ENCODE peak calls at places on chromosome 7, in ten cellular contexts. One of them, this sample, is unnamed.

GRCh38 chr7:945147-945555 is 9.3 kb downstream of the ADAP1 start:
- DNase-seq in body of pancreas: no peak
- DNase-seq in brain microvascular endothelial cell: no peak
- DNase-seq in Jurkat, Clone E6-1: no peak
- DNase-seq in fibroblast of pulmonary artery: no peak
- DNase-seq in astrocyte of the spinal cord: no peak
- DNase-seq in skeletal muscle cell: no peak
- DNase-seq in GM23248: no peak
- DNase-seq in hepatocyte: no peak
- DNase-seq in CD8-positive, alpha-beta T cell: no peak
- DNase-seq in this sample: no peak

GRCh38 chr7:137846588-137847417 is at the start of gene DGKI:
- DNase-seq in body of pancreas: no peak
- DNase-seq in brain microvascular endothelial cell: no peak
- DNase-seq in hepatocyte: peak; percentile 30
- DNase-seq in GM23248: peak; percentile 70
- DNase-seq in fibroblast of pulmonary artery: no peak
- DNase-seq in CD8-positive, alpha-beta T cell: no peak
- DNase-seq in astrocyte of the spinal cord: no peak
- DNase-seq in skeletal muscle cell: no peak
- DNase-seq in Jurkat, Clone E6-1: no peak
- DNase-seq in this sample: peak; percentile 27

GRCh38 chr7:100826546-100827329 is 585 bp downstream of the EPHB4 start:
- DNase-seq in GM23248: no peak
- DNase-seq in body of pancreas: no peak
- DNase-seq in hepatocyte: no peak
- DNase-seq in brain microvascular endothelial cell: peak; percentile 7
- DNase-seq in CD8-positive, alpha-beta T cell: no peak
- DNase-seq in skeletal muscle cell: no peak
- DNase-seq in astrocyte of the spinal cord: no peak
- DNase-seq in fibroblast of pulmonary artery: no peak
- DNase-seq in Jurkat, Clone E6-1: no peak
- DNase-seq in this sample: no peak

GRCh38 chr7:132751282-132751647 is 175.0 kb upstream of the PLXNA4 start:
- DNase-seq in hepatocyte: no peak
- DNase-seq in GM23248: no peak
- DNase-seq in skeletal muscle cell: no peak
- DNase-seq in astrocyte of the spinal cord: no peak
- DNase-seq in body of pancreas: no peak
- DNase-seq in CD8-positive, alpha-beta T cell: no peak
- DNase-seq in fibroblast of pulmonary artery: no peak
- DNase-seq in Jurkat, Clone E6-1: no peak
- DNase-seq in brain microvascular endothelial cell: no peak
- DNase-seq in this sample: no peak

GRCh38 chr7:151062399-151063211 is 3.2 kb downstream of the SLC4A2 start:
- DNase-seq in CD8-positive, alpha-beta T cell: no peak
- DNase-seq in fibroblast of pulmonary artery: peak; percentile 52
- DNase-seq in Jurkat, Clone E6-1: no peak
- DNase-seq in body of pancreas: peak; percentile 96
- DNase-seq in astrocyte of the spinal cord: peak; percentile 78
- DNase-seq in GM23248: peak; percentile 92
- DNase-seq in brain microvascular endothelial cell: peak; percentile 57
- DNase-seq in hepatocyte: peak; percentile 95
- DNase-seq in skeletal muscle cell: no peak
- DNase-seq in this sample: no peak

GRCh38 chr7:36955730-36956129 is 231.4 kb upstream of the AOAH start:
- DNase-seq in skeletal muscle cell: no peak
- DNase-seq in CD8-positive, alpha-beta T cell: no peak
- DNase-seq in GM23248: no peak
- DNase-seq in astrocyte of the spinal cord: no peak
- DNase-seq in body of pancreas: no peak
- DNase-seq in Jurkat, Clone E6-1: no peak
- DNase-seq in fibroblast of pulmonary artery: no peak
- DNase-seq in brain microvascular endothelial cell: no peak
- DNase-seq in hepatocyte: no peak
- DNase-seq in this sample: no peak

GRCh38 chr7:117019786-117020604 is 66.7 kb downstream of the ST7 start:
- DNase-seq in GM23248: peak; percentile 97
- DNase-seq in fibroblast of pulmonary artery: peak; percentile 97
- DNase-seq in brain microvascular endothelial cell: peak; percentile 96
- DNase-seq in Jurkat, Clone E6-1: no peak
- DNase-seq in hepatocyte: peak; percentile 88
- DNase-seq in body of pancreas: peak; percentile 62
- DNase-seq in skeletal muscle cell: peak; percentile 91
- DNase-seq in astrocyte of the spinal cord: peak; percentile 93
- DNase-seq in CD8-positive, alpha-beta T cell: no peak
- DNase-seq in this sample: no peak

GRCh38 chr7:42138691-42139090 is 98.3 kb downstream of the GLI3 start:
- DNase-seq in GM23248: no peak
- DNase-seq in skeletal muscle cell: no peak
- DNase-seq in astrocyte of the spinal cord: no peak
- DNase-seq in fibroblast of pulmonary artery: no peak
- DNase-seq in Jurkat, Clone E6-1: no peak
- DNase-seq in body of pancreas: no peak
- DNase-seq in hepatocyte: no peak
- DNase-seq in brain microvascular endothelial cell: no peak
- DNase-seq in CD8-positive, alpha-beta T cell: no peak
- DNase-seq in this sample: no peak

GRCh38 chr7:28996836-28997235 is 38.7 kb upstream of the TRIL start:
- DNase-seq in astrocyte of the spinal cord: no peak
- DNase-seq in hepatocyte: no peak
- DNase-seq in brain microvascular endothelial cell: no peak
- DNase-seq in fibroblast of pulmonary artery: no peak
- DNase-seq in Jurkat, Clone E6-1: no peak
- DNase-seq in GM23248: no peak
- DNase-seq in body of pancreas: no peak
- DNase-seq in CD8-positive, alpha-beta T cell: no peak
- DNase-seq in skeletal muscle cell: no peak
- DNase-seq in this sample: no peak

GRCh38 chr7:80287400-80288174 is 153.0 kb downstream of the GNAI1 start:
- DNase-seq in skeletal muscle cell: no peak
- DNase-seq in fibroblast of pulmonary artery: no peak
- DNase-seq in hepatocyte: no peak
- DNase-seq in Jurkat, Clone E6-1: no peak
- DNase-seq in body of pancreas: no peak
- DNase-seq in GM23248: no peak
- DNase-seq in brain microvascular endothelial cell: no peak
- DNase-seq in astrocyte of the spinal cord: no peak
- DNase-seq in CD8-positive, alpha-beta T cell: no peak
- DNase-seq in this sample: no peak

GRCh38 chr7:94374721-94375120 is 20.0 kb upstream of the COL1A2 start:
- DNase-seq in brain microvascular endothelial cell: no peak
- DNase-seq in body of pancreas: no peak
- DNase-seq in skeletal muscle cell: no peak
- DNase-seq in GM23248: peak; percentile 62
- DNase-seq in Jurkat, Clone E6-1: no peak
- DNase-seq in hepatocyte: no peak
- DNase-seq in fibroblast of pulmonary artery: peak; percentile 28
- DNase-seq in astrocyte of the spinal cord: peak; percentile 54
- DNase-seq in CD8-positive, alpha-beta T cell: no peak
- DNase-seq in this sample: no peak

GRCh38 chr7:74269757-74270277 is 15.6 kb upstream of the RFC2 start:
- DNase-seq in GM23248: peak; percentile 65
- DNase-seq in fibroblast of pulmonary artery: peak; percentile 79
- DNase-seq in CD8-positive, alpha-beta T cell: peak; percentile 67
- DNase-seq in brain microvascular endothelial cell: peak; percentile 58
- DNase-seq in skeletal muscle cell: no peak
- DNase-seq in body of pancreas: peak; percentile 73
- DNase-seq in Jurkat, Clone E6-1: peak; percentile 63
- DNase-seq in astrocyte of the spinal cord: peak; percentile 69
- DNase-seq in hepatocyte: peak; percentile 72
- DNase-seq in this sample: peak; percentile 92

GRCh38 chr7:123571684-123572083 is 14.1 kb upstream of the NDUFA5 start:
- DNase-seq in astrocyte of the spinal cord: peak; percentile 23
- DNase-seq in fibroblast of pulmonary artery: peak; percentile 10
- DNase-seq in GM23248: no peak
- DNase-seq in Jurkat, Clone E6-1: no peak
- DNase-seq in body of pancreas: no peak
- DNase-seq in hepatocyte: no peak
- DNase-seq in CD8-positive, alpha-beta T cell: no peak
- DNase-seq in brain microvascular endothelial cell: peak; percentile 47
- DNase-seq in skeletal muscle cell: no peak
- DNase-seq in this sample: no peak

GRCh38 chr7:712601-713457 is 13.7 kb upstream of the DNAAF5 start:
- DNase-seq in hepatocyte: no peak
- DNase-seq in body of pancreas: no peak
- DNase-seq in GM23248: no peak
- DNase-seq in brain microvascular endothelial cell: no peak
- DNase-seq in Jurkat, Clone E6-1: no peak
- DNase-seq in astrocyte of the spinal cord: no peak
- DNase-seq in CD8-positive, alpha-beta T cell: no peak
- DNase-seq in fibroblast of pulmonary artery: no peak
- DNase-seq in skeletal muscle cell: no peak
- DNase-seq in this sample: no peak

GRCh38 chr7:20796565-20796964 is 9.9 kb upstream of the SP8 start:
- DNase-seq in CD8-positive, alpha-beta T cell: no peak
- DNase-seq in astrocyte of the spinal cord: no peak
- DNase-seq in body of pancreas: no peak
- DNase-seq in skeletal muscle cell: no peak
- DNase-seq in brain microvascular endothelial cell: no peak
- DNase-seq in GM23248: no peak
- DNase-seq in fibroblast of pulmonary artery: no peak
- DNase-seq in hepatocyte: no peak
- DNase-seq in Jurkat, Clone E6-1: no peak
- DNase-seq in this sample: peak; percentile 19

GRCh38 chr7:20797174-20798080 is 10.7 kb upstream of the SP8 start:
- DNase-seq in brain microvascular endothelial cell: no peak
- DNase-seq in Jurkat, Clone E6-1: peak; percentile 14
- DNase-seq in GM23248: no peak
- DNase-seq in body of pancreas: peak; percentile 23
- DNase-seq in skeletal muscle cell: no peak
- DNase-seq in hepatocyte: no peak
- DNase-seq in fibroblast of pulmonary artery: no peak
- DNase-seq in astrocyte of the spinal cord: no peak
- DNase-seq in CD8-positive, alpha-beta T cell: no peak
- DNase-seq in this sample: peak; percentile 50

GRCh38 chr7:20799566-20800377 is 13.1 kb upstream of the SP8 start:
- DNase-seq in fibroblast of pulmonary artery: no peak
- DNase-seq in body of pancreas: no peak
- DNase-seq in GM23248: no peak
- DNase-seq in hepatocyte: no peak
- DNase-seq in Jurkat, Clone E6-1: no peak
- DNase-seq in brain microvascular endothelial cell: no peak
- DNase-seq in astrocyte of the spinal cord: no peak
- DNase-seq in skeletal muscle cell: no peak
- DNase-seq in CD8-positive, alpha-beta T cell: no peak
- DNase-seq in this sample: no peak

GRCh38 chr7:20798081-20798693 is 11.5 kb upstream of the SP8 start:
- DNase-seq in CD8-positive, alpha-beta T cell: no peak
- DNase-seq in hepatocyte: peak; percentile 72
- DNase-seq in GM23248: peak; percentile 58
- DNase-seq in skeletal muscle cell: no peak
- DNase-seq in brain microvascular endothelial cell: no peak
- DNase-seq in Jurkat, Clone E6-1: peak; percentile 7
- DNase-seq in astrocyte of the spinal cord: no peak
- DNase-seq in body of pancreas: peak; percentile 68
- DNase-seq in fibroblast of pulmonary artery: no peak
- DNase-seq in this sample: peak; percentile 69

GRCh38 chr7:20798694-20799121 is 12.0 kb upstream of the SP8 start:
- DNase-seq in brain microvascular endothelial cell: no peak
- DNase-seq in GM23248: no peak
- DNase-seq in astrocyte of the spinal cord: no peak
- DNase-seq in fibroblast of pulmonary artery: no peak
- DNase-seq in Jurkat, Clone E6-1: no peak
- DNase-seq in body of pancreas: no peak
- DNase-seq in skeletal muscle cell: no peak
- DNase-seq in hepatocyte: no peak
- DNase-seq in CD8-positive, alpha-beta T cell: no peak
- DNase-seq in this sample: no peak
- H3K4me3 ChIP-seq in brain microvascular endothelial cell: no peak overlapping the region
- H3K4me3 ChIP-seq in GM23248: peak overlapping the region; percentile 63
- H3K4me3 ChIP-seq in astrocyte of the spinal cord: no peak overlapping the region
- H3K4me3 ChIP-seq in fibroblast of pulmonary artery: no peak overlapping the region
- H3K4me3 ChIP-seq in Jurkat, Clone E6-1: no peak overlapping the region
- H3K4me3 ChIP-seq in body of pancreas: no peak overlapping the region
- H3K4me3 ChIP-seq in skeletal muscle cell: peak overlapping the region; percentile 50
- H3K4me3 ChIP-seq in hepatocyte: no peak overlapping the region
- H3K4me3 ChIP-seq in CD8-positive, alpha-beta T cell: no peak overlapping the region
- H3K4me3 ChIP-seq in this sample: peak overlapping the region; percentile 60

GRCh38 chr7:88090671-88091070 is 129.2 kb downstream of the SRI start:
- DNase-seq in astrocyte of the spinal cord: peak; percentile 12
- DNase-seq in hepatocyte: no peak
- DNase-seq in skeletal muscle cell: no peak
- DNase-seq in Jurkat, Clone E6-1: no peak
- DNase-seq in fibroblast of pulmonary artery: no peak
- DNase-seq in GM23248: no peak
- DNase-seq in CD8-positive, alpha-beta T cell: no peak
- DNase-seq in brain microvascular endothelial cell: no peak
- DNase-seq in body of pancreas: no peak
- DNase-seq in this sample: peak; percentile 44
- H3K4me3 ChIP-seq in astrocyte of the spinal cord: no peak overlapping the region
- H3K4me3 ChIP-seq in hepatocyte: no peak overlapping the region
- H3K4me3 ChIP-seq in skeletal muscle cell: no peak overlapping the region
- H3K4me3 ChIP-seq in Jurkat, Clone E6-1: no peak overlapping the region
- H3K4me3 ChIP-seq in fibroblast of pulmonary artery: no peak overlapping the region
- H3K4me3 ChIP-seq in GM23248: no peak overlapping the region
- H3K4me3 ChIP-seq in CD8-positive, alpha-beta T cell: no peak overlapping the region
- H3K4me3 ChIP-seq in brain microvascular endothelial cell: no peak overlapping the region
- H3K4me3 ChIP-seq in body of pancreas: no peak overlapping the region
- H3K4me3 ChIP-seq in this sample: no peak overlapping the region

GRCh38 chr7:107560898-107561516 is 2.7 kb downstream of the COG5 start:
- DNase-seq in Jurkat, Clone E6-1: peak; percentile 40
- DNase-seq in CD8-positive, alpha-beta T cell: no peak
- DNase-seq in skeletal muscle cell: no peak
- DNase-seq in body of pancreas: no peak
- DNase-seq in GM23248: no peak
- DNase-seq in hepatocyte: no peak
- DNase-seq in astrocyte of the spinal cord: no peak
- DNase-seq in brain microvascular endothelial cell: no peak
- DNase-seq in fibroblast of pulmonary artery: no peak
- DNase-seq in this sample: no peak
- H3K4me3 ChIP-seq in Jurkat, Clone E6-1: no peak overlapping the region
- H3K4me3 ChIP-seq in CD8-positive, alpha-beta T cell: peak overlapping the region; percentile 21
- H3K4me3 ChIP-seq in skeletal muscle cell: no peak overlapping the region
- H3K4me3 ChIP-seq in body of pancreas: no peak overlapping the region
- H3K4me3 ChIP-seq in GM23248: no peak overlapping the region
- H3K4me3 ChIP-seq in hepatocyte: no peak overlapping the region
- H3K4me3 ChIP-seq in astrocyte of the spinal cord: no peak overlapping the region
- H3K4me3 ChIP-seq in brain microvascular endothelial cell: no peak overlapping the region
- H3K4me3 ChIP-seq in fibroblast of pulmonary artery: no peak overlapping the region
- H3K4me3 ChIP-seq in this sample: no peak overlapping the region

DNA sequence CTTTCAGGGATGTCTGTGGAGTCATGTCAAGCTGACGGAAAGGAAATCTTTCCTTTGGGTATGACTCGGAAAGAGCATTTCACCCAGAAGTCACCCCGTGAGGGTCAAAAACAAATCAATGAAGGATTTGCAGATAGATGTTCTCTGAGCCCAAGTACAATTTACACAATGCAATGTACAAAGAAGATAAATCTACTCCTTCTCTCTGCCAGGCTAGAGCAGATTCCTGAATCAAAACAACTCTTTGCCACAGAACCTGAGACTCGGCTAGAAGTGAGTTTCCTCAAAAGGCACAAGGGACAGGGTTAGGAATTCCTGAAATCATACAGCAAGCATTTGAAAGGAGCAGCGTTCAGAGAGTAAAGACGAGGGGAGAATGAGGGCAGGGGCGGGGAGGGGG is 34.0 kb upstream of the CALN1 start:
- DNase-seq in hepatocyte: no peak
- DNase-seq in CD8-positive, alpha-beta T cell: no peak
- DNase-seq in fibroblast of pulmonary artery: no peak
- DNase-seq in astrocyte of the spinal cord: no peak
- DNase-seq in GM23248: no peak
- DNase-seq in body of pancreas: no peak
- DNase-seq in brain microvascular endothelial cell: no peak
- DNase-seq in skeletal muscle cell: no peak
- DNase-seq in Jurkat, Clone E6-1: no peak
- DNase-seq in this sample: no peak
- H3K4me3 ChIP-seq in hepatocyte: no peak overlapping the region
- H3K4me3 ChIP-seq in CD8-positive, alpha-beta T cell: no peak overlapping the region
- H3K4me3 ChIP-seq in fibroblast of pulmonary artery: no peak overlapping the region
- H3K4me3 ChIP-seq in astrocyte of the spinal cord: no peak overlapping the region
- H3K4me3 ChIP-seq in GM23248: no peak overlapping the region
- H3K4me3 ChIP-seq in body of pancreas: no peak overlapping the region
- H3K4me3 ChIP-seq in brain microvascular endothelial cell: no peak overlapping the region
- H3K4me3 ChIP-seq in skeletal muscle cell: no peak overlapping the region
- H3K4me3 ChIP-seq in Jurkat, Clone E6-1: no peak overlapping the region
- H3K4me3 ChIP-seq in this sample: no peak overlapping the region

This sample was measured in GM12865.